ENCODE peak calls at places on chromosomes 13 and 19, in six cellular contexts. One of them, this sample, is unnamed. For H3K4me1, the result is how much of the 10 kb centered on the place peaks cover.

GRCh38 chr13:78160793-78161192 is 242.2 kb upstream of the EDNRB start:
- DNase-seq in esophagus squamous epithelium: no peak
- DNase-seq in tibial nerve: no peak
- DNase-seq in Peyer's patch: no peak
- DNase-seq in testis: no peak
- DNase-seq in IMR-90: peak
- DNase-seq in this sample: no peak

GRCh38 chr13:70380809-70381208 is 272.6 kb upstream of the KLHL1 start:
- DNase-seq in IMR-90: no peak
- DNase-seq in esophagus squamous epithelium: no peak
- DNase-seq in Peyer's patch: no peak
- DNase-seq in testis: no peak
- DNase-seq in tibial nerve: no peak
- DNase-seq in this sample: no peak

GRCh38 chr19:3269972-3270667 is 45.7 kb downstream of the CELF5 start:
- DNase-seq in esophagus squamous epithelium: no peak
- DNase-seq in testis: no peak
- DNase-seq in tibial nerve: no peak
- DNase-seq in Peyer's patch: no peak
- DNase-seq in IMR-90: no peak
- DNase-seq in this sample: no peak

GRCh38 chr19:31070126-31070525 is 279.1 kb downstream of the TSHZ3 start:
- DNase-seq in esophagus squamous epithelium: no peak
- DNase-seq in testis: no peak
- DNase-seq in IMR-90: peak
- DNase-seq in Peyer's patch: no peak
- DNase-seq in tibial nerve: no peak
- DNase-seq in this sample: no peak

GRCh38 chr13:92967923-92968322 is 258.7 kb upstream of the GPC6 start:
- DNase-seq in testis: no peak
- DNase-seq in IMR-90: peak
- DNase-seq in tibial nerve: no peak
- DNase-seq in esophagus squamous epithelium: no peak
- DNase-seq in Peyer's patch: no peak
- DNase-seq in this sample: no peak

GRCh38 chr19:46080561-46080960 is 39.8 kb upstream of the IGFL4 start:
- DNase-seq in Peyer's patch: no peak
- DNase-seq in tibial nerve: no peak
- DNase-seq in IMR-90: peak
- DNase-seq in esophagus squamous epithelium: no peak
- DNase-seq in testis: peak
- DNase-seq in this sample: no peak

GRCh38 chr13:100987993-100988392 is 313.4 kb upstream of the TMTC4 start:
- DNase-seq in esophagus squamous epithelium: no peak
- DNase-seq in testis: no peak
- DNase-seq in Peyer's patch: no peak
- DNase-seq in IMR-90: peak
- DNase-seq in tibial nerve: no peak
- DNase-seq in this sample: no peak

GRCh38 chr19:7068599-7068998 is 904 bp upstream of the ZNF557 start:
- DNase-seq in testis: no peak
- DNase-seq in IMR-90: no peak
- DNase-seq in esophagus squamous epithelium: no peak
- DNase-seq in tibial nerve: no peak
- DNase-seq in Peyer's patch: no peak
- DNase-seq in this sample: no peak

GRCh38 chr19:5153601-5154128 is 184.8 kb downstream of the KDM4B start:
- DNase-seq in IMR-90: no peak
- DNase-seq in esophagus squamous epithelium: no peak
- DNase-seq in testis: no peak
- DNase-seq in tibial nerve: no peak
- DNase-seq in Peyer's patch: no peak
- DNase-seq in this sample: no peak

GRCh38 chr13:111789420-111789819 is 277.5 kb upstream of the SOX1 start:
- DNase-seq in Peyer's patch: no peak
- DNase-seq in tibial nerve: no peak
- DNase-seq in IMR-90: no peak
- DNase-seq in testis: no peak
- DNase-seq in esophagus squamous epithelium: no peak
- DNase-seq in this sample: no peak

GRCh38 chr13:32650705-32651311 is 64.6 kb downstream of the PDS5B start:
- DNase-seq in tibial nerve: peak
- DNase-seq in IMR-90: peak
- DNase-seq in Peyer's patch: peak
- DNase-seq in esophagus squamous epithelium: no peak
- DNase-seq in testis: peak
- DNase-seq in this sample: no peak

GRCh38 chr13:44537238-44537637 is 38.9 kb downstream of the TSC22D1 start:
- DNase-seq in testis: no peak
- DNase-seq in Peyer's patch: no peak
- DNase-seq in esophagus squamous epithelium: no peak
- DNase-seq in IMR-90: no peak
- DNase-seq in tibial nerve: no peak
- DNase-seq in this sample: no peak

GRCh38 chr13:36158606-36159005 is 27.4 kb upstream of the DCLK1 start:
- DNase-seq in Peyer's patch: no peak
- DNase-seq in IMR-90: no peak
- DNase-seq in testis: no peak
- DNase-seq in tibial nerve: no peak
- DNase-seq in esophagus squamous epithelium: no peak
- DNase-seq in this sample: no peak

GRCh38 chr13:36163303-36163702 is 32.1 kb upstream of the DCLK1 start:
- DNase-seq in Peyer's patch: no peak
- DNase-seq in esophagus squamous epithelium: no peak
- DNase-seq in tibial nerve: peak
- DNase-seq in IMR-90: no peak
- DNase-seq in testis: no peak
- DNase-seq in this sample: no peak

GRCh38 chr13:36163809-36164308 is 32.7 kb upstream of the DCLK1 start:
- DNase-seq in Peyer's patch: no peak
- DNase-seq in esophagus squamous epithelium: no peak
- DNase-seq in testis: peak
- DNase-seq in tibial nerve: peak
- DNase-seq in IMR-90: peak
- DNase-seq in this sample: no peak

GRCh38 chr13:36157475-36157874 is 26.3 kb upstream of the DCLK1 start:
- DNase-seq in IMR-90: no peak
- DNase-seq in testis: no peak
- DNase-seq in tibial nerve: no peak
- DNase-seq in esophagus squamous epithelium: no peak
- DNase-seq in Peyer's patch: no peak
- DNase-seq in this sample: no peak

DNA sequence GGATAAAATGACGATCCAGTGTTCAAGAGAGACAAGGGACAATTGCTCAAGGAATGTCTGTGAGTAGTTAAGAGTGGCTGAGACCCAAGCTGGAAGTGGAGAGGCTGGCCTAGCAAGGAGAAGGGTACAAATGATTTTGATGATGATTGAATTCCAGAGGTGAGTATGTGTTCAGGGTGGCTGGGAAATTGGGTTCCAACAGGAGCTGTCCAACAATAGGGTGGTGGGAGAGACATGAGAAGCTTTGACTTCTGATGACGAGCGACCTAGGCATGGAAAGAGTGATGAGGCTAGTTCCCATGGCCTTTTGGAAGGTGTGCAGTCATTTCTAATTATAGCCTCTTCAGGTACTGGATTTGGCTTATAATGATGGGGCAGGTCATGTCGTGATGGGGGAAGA is 29.1 kb upstream of the DCLK1 start:
- DNase-seq in IMR-90: no peak
- DNase-seq in tibial nerve: no peak
- DNase-seq in Peyer's patch: no peak
- DNase-seq in esophagus squamous epithelium: no peak
- DNase-seq in testis: no peak
- DNase-seq in this sample: no peak
- H3K4me3 ChIP-seq in IMR-90: no peak
- H3K4me3 ChIP-seq in tibial nerve: no peak
- H3K4me3 ChIP-seq in Peyer's patch: no peak
- H3K4me3 ChIP-seq in esophagus squamous epithelium: no peak
- H3K4me3 ChIP-seq in testis: no peak
- H3K4me3 ChIP-seq in this sample: no peak

DNA sequence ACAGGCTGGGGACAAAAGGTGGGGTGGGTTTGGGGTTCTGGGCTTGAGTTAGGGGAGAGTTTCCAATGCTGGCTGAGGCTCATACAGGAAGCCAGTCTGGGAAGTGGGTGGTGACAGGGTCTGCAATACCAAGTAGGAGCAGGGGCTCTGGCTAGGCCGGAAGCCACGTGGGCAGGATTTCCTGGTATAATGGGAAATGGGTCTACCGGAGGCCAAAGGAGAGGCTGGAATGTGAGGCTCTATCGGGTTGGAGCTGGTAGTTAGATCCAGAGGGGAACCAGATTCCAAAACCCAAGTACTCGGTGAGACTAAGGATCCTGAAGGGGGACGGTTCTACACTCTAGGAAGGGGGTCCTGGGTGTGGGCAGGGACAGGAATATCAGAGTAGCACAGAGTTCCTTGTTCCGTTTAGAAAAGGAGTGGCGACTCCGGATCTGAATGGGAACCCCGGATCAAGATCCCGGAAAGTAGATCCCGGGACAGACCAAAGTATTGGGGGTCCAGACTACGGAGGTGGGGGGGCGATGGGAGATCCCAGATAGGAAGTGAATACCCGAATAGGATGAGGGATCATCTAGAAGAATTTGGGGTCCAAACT is 802 bp downstream of the CDC37 start:
- DNase-seq in Peyer's patch: no peak
- DNase-seq in IMR-90: no peak
- DNase-seq in testis: no peak
- DNase-seq in tibial nerve: no peak
- DNase-seq in esophagus squamous epithelium: no peak
- DNase-seq in this sample: no peak
- TF ChIP-seq POLR2A in Peyer's patch: no peak
- TF ChIP-seq POLR2A in IMR-90: no peak
- TF ChIP-seq POLR2A in testis: no peak
- TF ChIP-seq POLR2A in tibial nerve: no peak
- TF ChIP-seq POLR2A in esophagus squamous epithelium: no peak
- TF ChIP-seq POLR2A in this sample: no peak

GRCh38 chr13:81197483-81197882 is 856.6 kb upstream of the SPRY2 start:
- DNase-seq in esophagus squamous epithelium: no peak
- DNase-seq in IMR-90: no peak
- DNase-seq in Peyer's patch: no peak
- DNase-seq in testis: no peak
- DNase-seq in tibial nerve: no peak
- DNase-seq in this sample: no peak

GRCh38 chr13:81194362-81194761 is 853.4 kb upstream of the SPRY2 start:
- DNase-seq in IMR-90: no peak
- DNase-seq in testis: no peak
- DNase-seq in esophagus squamous epithelium: no peak
- DNase-seq in tibial nerve: no peak
- DNase-seq in Peyer's patch: no peak
- DNase-seq in this sample: no peak

GRCh38 chr13:81197966-81198365 is 857.0 kb upstream of the SPRY2 start:
- DNase-seq in IMR-90: no peak
- DNase-seq in esophagus squamous epithelium: no peak
- DNase-seq in tibial nerve: no peak
- DNase-seq in Peyer's patch: no peak
- DNase-seq in testis: no peak
- DNase-seq in this sample: no peak
- H3K4me1 ChIP-seq in IMR-90: under half
- H3K4me1 ChIP-seq in esophagus squamous epithelium: under half
- H3K4me1 ChIP-seq in tibial nerve: under half
- H3K4me1 ChIP-seq in Peyer's patch: under half
- H3K4me1 ChIP-seq in testis: under half
- H3K4me1 ChIP-seq in this sample: under half

GRCh38 chr13:99501952-99502310 is 659 bp downstream of the TM9SF2 start:
- DNase-seq in tibial nerve: no peak
- DNase-seq in IMR-90: peak
- DNase-seq in testis: peak
- DNase-seq in Peyer's patch: peak
- DNase-seq in esophagus squamous epithelium: no peak
- DNase-seq in this sample: no peak

GRCh38 chr13:99509477-99509876 is 8.2 kb downstream of the TM9SF2 start:
- DNase-seq in esophagus squamous epithelium: no peak
- DNase-seq in IMR-90: no peak
- DNase-seq in Peyer's patch: no peak
- DNase-seq in tibial nerve: no peak
- DNase-seq in testis: no peak
- DNase-seq in this sample: no peak

GRCh38 chr13:99505814-99506269 is 4.6 kb downstream of the TM9SF2 start:
- DNase-seq in Peyer's patch: no peak
- DNase-seq in tibial nerve: no peak
- DNase-seq in esophagus squamous epithelium: no peak
- DNase-seq in IMR-90: peak
- DNase-seq in testis: no peak
- DNase-seq in this sample: no peak

GRCh38 chr13:99506632-99507031 is 5.4 kb downstream of the TM9SF2 start:
- DNase-seq in IMR-90: no peak
- DNase-seq in esophagus squamous epithelium: no peak
- DNase-seq in tibial nerve: no peak
- DNase-seq in testis: no peak
- DNase-seq in Peyer's patch: peak
- DNase-seq in this sample: no peak

DNA sequence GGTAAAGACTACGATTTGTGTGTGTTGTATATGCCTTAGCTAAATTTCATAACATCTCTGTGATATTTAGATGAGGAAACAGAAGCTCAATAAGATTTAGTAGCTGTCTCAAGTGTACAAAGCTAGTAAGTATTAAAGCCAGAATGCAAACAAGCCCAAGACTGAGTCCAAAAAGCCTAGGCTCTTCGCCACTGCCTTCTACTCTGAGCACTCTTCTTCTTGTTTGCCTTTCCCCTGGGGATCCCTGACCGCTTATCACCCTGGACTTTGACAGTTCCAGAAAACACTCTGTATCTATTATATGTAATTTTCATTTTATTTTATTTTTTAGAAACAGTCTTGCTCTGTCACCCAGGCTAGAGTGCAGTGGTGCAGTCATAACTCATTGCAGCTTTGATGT is 5.8 kb downstream of the TM9SF2 start:
- DNase-seq in Peyer's patch: no peak
- DNase-seq in esophagus squamous epithelium: no peak
- DNase-seq in IMR-90: no peak
- DNase-seq in testis: no peak
- DNase-seq in tibial nerve: no peak
- DNase-seq in this sample: no peak
- H3K4me3 ChIP-seq in Peyer's patch: no peak
- H3K4me3 ChIP-seq in esophagus squamous epithelium: no peak
- H3K4me3 ChIP-seq in IMR-90: no peak
- H3K4me3 ChIP-seq in testis: no peak
- H3K4me3 ChIP-seq in tibial nerve: no peak
- H3K4me3 ChIP-seq in this sample: no peak